ENCODE peak calls at places on chromosomes 3 and 15, in six cellular contexts. One of them, this sample, is unnamed.

GRCh38 chr3:103965764-103966163 is 1400.9 kb upstream of the ALCAM start:
- DNase-seq in tibial nerve: no peak
- DNase-seq in NCI-H345: no peak
- DNase-seq in AG08396: no peak
- DNase-seq in NCI-H1417: no peak
- DNase-seq in neural crest cell: no peak
- DNase-seq in this sample: no peak

GRCh38 chr3:104911376-104911775 is 455.3 kb upstream of the ALCAM start:
- DNase-seq in tibial nerve: no peak
- DNase-seq in NCI-H345: no peak
- DNase-seq in AG08396: no peak
- DNase-seq in NCI-H1417: no peak
- DNase-seq in neural crest cell: no peak
- DNase-seq in this sample: no peak

GRCh38 chr15:67803996-67804843 is 21.1 kb upstream of the SKOR1 start:
- DNase-seq in tibial nerve: no peak
- DNase-seq in NCI-H345: no peak
- DNase-seq in AG08396: no peak
- DNase-seq in NCI-H1417: no peak
- DNase-seq in neural crest cell: no peak
- DNase-seq in this sample: no peak

GRCh38 chr3:69791111-69791510 is 51.8 kb downstream of the MITF start:
- DNase-seq in tibial nerve: peak
- DNase-seq in NCI-H345: no peak
- DNase-seq in AG08396: peak
- DNase-seq in NCI-H1417: no peak
- DNase-seq in neural crest cell: no peak
- DNase-seq in this sample: no peak

GRCh38 chr3:126896941-126897340 is 86.0 kb upstream of the PLXNA1 start:
- DNase-seq in tibial nerve: no peak
- DNase-seq in NCI-H345: no peak
- DNase-seq in AG08396: no peak
- DNase-seq in NCI-H1417: no peak
- DNase-seq in neural crest cell: no peak
- DNase-seq in this sample: no peak

GRCh38 chr15:101070502-101071273 is 151.5 kb downstream of the LRRK1 start:
- DNase-seq in tibial nerve: no peak
- DNase-seq in NCI-H345: no peak
- DNase-seq in AG08396: peak
- DNase-seq in NCI-H1417: no peak
- DNase-seq in neural crest cell: no peak
- DNase-seq in this sample: no peak

GRCh38 chr3:40899286-40899712 is 300.0 kb upstream of the CTNNB1 start:
- DNase-seq in tibial nerve: no peak
- DNase-seq in NCI-H345: no peak
- DNase-seq in AG08396: no peak
- DNase-seq in NCI-H1417: no peak
- DNase-seq in neural crest cell: no peak
- DNase-seq in this sample: no peak

GRCh38 chr15:99454107-99454809 is 111.5 kb upstream of the MEF2A start:
- DNase-seq in tibial nerve: no peak
- DNase-seq in NCI-H345: no peak
- DNase-seq in AG08396: no peak
- DNase-seq in NCI-H1417: no peak
- DNase-seq in neural crest cell: no peak
- DNase-seq in this sample: no peak

GRCh38 chr3:180871901-180872300 is 40.6 kb upstream of the FXR1 start:
- DNase-seq in tibial nerve: no peak
- DNase-seq in NCI-H345: no peak
- DNase-seq in AG08396: no peak
- DNase-seq in NCI-H1417: no peak
- DNase-seq in neural crest cell: no peak
- DNase-seq in this sample: no peak

GRCh38 chr3:23785882-23786281 is 19.9 kb upstream of the UBE2E1 start:
- DNase-seq in tibial nerve: no peak
- DNase-seq in NCI-H345: no peak
- DNase-seq in AG08396: no peak
- DNase-seq in NCI-H1417: no peak
- DNase-seq in neural crest cell: no peak
- DNase-seq in this sample: no peak

GRCh38 chr3:6421666-6422065 is 439.2 kb upstream of the GRM7 start:
- DNase-seq in tibial nerve: no peak
- DNase-seq in NCI-H345: no peak
- DNase-seq in AG08396: no peak
- DNase-seq in NCI-H1417: no peak
- DNase-seq in neural crest cell: no peak
- DNase-seq in this sample: no peak

GRCh38 chr3:77329161-77329560 is 289.3 kb downstream of the ROBO2 start:
- DNase-seq in tibial nerve: no peak
- DNase-seq in NCI-H345: no peak
- DNase-seq in AG08396: no peak
- DNase-seq in NCI-H1417: no peak
- DNase-seq in neural crest cell: no peak
- DNase-seq in this sample: no peak

GRCh38 chr3:43014990-43015389 is 35.9 kb downstream of the GASK1A start:
- DNase-seq in tibial nerve: no peak
- DNase-seq in NCI-H345: no peak
- DNase-seq in AG08396: no peak
- DNase-seq in NCI-H1417: no peak
- DNase-seq in neural crest cell: no peak
- DNase-seq in this sample: no peak

GRCh38 chr3:171383206-171384018 is 76.8 kb downstream of the TNIK start:
- DNase-seq in tibial nerve: no peak
- DNase-seq in NCI-H345: no peak
- DNase-seq in AG08396: peak
- DNase-seq in NCI-H1417: no peak
- DNase-seq in neural crest cell: peak
- DNase-seq in this sample: no peak

GRCh38 chr3:105334138-105334882 is 32.4 kb upstream of the ALCAM start:
- DNase-seq in tibial nerve: no peak
- DNase-seq in NCI-H345: no peak
- DNase-seq in AG08396: peak
- DNase-seq in NCI-H1417: no peak
- DNase-seq in neural crest cell: no peak
- DNase-seq in this sample: no peak

GRCh38 chr3:47005212-47006144 is 26.0 kb downstream of the NBEAL2 start:
- DNase-seq in tibial nerve: no peak
- DNase-seq in NCI-H345: no peak
- DNase-seq in AG08396: no peak
- DNase-seq in NCI-H1417: no peak
- DNase-seq in neural crest cell: no peak
- DNase-seq in this sample: no peak

GRCh38 chr15:26772588-26773484 is at the start of gene GABRB3:
- DNase-seq in tibial nerve: no peak
- DNase-seq in NCI-H345: peak
- DNase-seq in AG08396: peak
- DNase-seq in NCI-H1417: no peak
- DNase-seq in neural crest cell: peak
- DNase-seq in this sample: peak

GRCh38 chr3:148075829-148076716 is 621.6 kb upstream of the AGTR1 start:
- DNase-seq in tibial nerve: no peak
- DNase-seq in NCI-H345: peak
- DNase-seq in AG08396: peak
- DNase-seq in NCI-H1417: no peak
- DNase-seq in neural crest cell: no peak
- DNase-seq in this sample: no peak

GRCh38 chr15:43550527-43551363 is 33.3 kb downstream of the MAP1A start:
- DNase-seq in tibial nerve: no peak
- DNase-seq in NCI-H345: no peak
- DNase-seq in AG08396: no peak
- DNase-seq in NCI-H1417: no peak
- DNase-seq in neural crest cell: no peak
- DNase-seq in this sample: no peak

GRCh38 chr3:171198781-171199472 is 172.4 kb upstream of the SLC2A2 start:
- DNase-seq in tibial nerve: no peak
- DNase-seq in NCI-H345: no peak
- DNase-seq in AG08396: no peak
- DNase-seq in NCI-H1417: no peak
- DNase-seq in neural crest cell: no peak
- DNase-seq in this sample: no peak

GRCh38 chr3:17894434-17895060 is 152.1 kb upstream of the TBC1D5 start:
- DNase-seq in tibial nerve: no peak
- DNase-seq in NCI-H345: no peak
- DNase-seq in AG08396: peak
- DNase-seq in NCI-H1417: peak
- DNase-seq in neural crest cell: peak
- DNase-seq in this sample: no peak

GRCh38 chr15:45640610-45641009 is 5.8 kb downstream of the SQOR start:
- DNase-seq in tibial nerve: no peak
- DNase-seq in NCI-H345: no peak
- DNase-seq in AG08396: peak
- DNase-seq in NCI-H1417: no peak
- DNase-seq in neural crest cell: no peak
- DNase-seq in this sample: no peak

GRCh38 chr15:60384052-60384451 is 13.7 kb downstream of the ANXA2 start:
- DNase-seq in tibial nerve: no peak
- DNase-seq in NCI-H345: no peak
- DNase-seq in AG08396: no peak
- DNase-seq in NCI-H1417: no peak
- DNase-seq in neural crest cell: no peak
- DNase-seq in this sample: no peak

GRCh38 chr3:98003306-98003969 is 31.2 kb upstream of the RIOX2 start:
- DNase-seq in tibial nerve: no peak
- DNase-seq in NCI-H345: no peak
- DNase-seq in AG08396: no peak
- DNase-seq in NCI-H1417: no peak
- DNase-seq in neural crest cell: no peak
- DNase-seq in this sample: no peak

GRCh38 chr15:66939451-66940023 is 125.9 kb upstream of the SMAD3 start:
- DNase-seq in tibial nerve: no peak
- DNase-seq in NCI-H345: no peak
- DNase-seq in AG08396: no peak
- DNase-seq in NCI-H1417: no peak
- DNase-seq in neural crest cell: no peak
- DNase-seq in this sample: no peak

GRCh38 chr3:52685285-52685704 is 418 bp downstream of the PBRM1 start:
- DNase-seq in tibial nerve: peak
- DNase-seq in NCI-H345: peak
- DNase-seq in AG08396: peak
- DNase-seq in NCI-H1417: peak
- DNase-seq in neural crest cell: peak
- DNase-seq in this sample: peak

GRCh38 chr3:14768182-14768790 is 50.5 kb upstream of the FGD5 start:
- DNase-seq in tibial nerve: no peak
- DNase-seq in NCI-H345: no peak
- DNase-seq in AG08396: peak
- DNase-seq in NCI-H1417: no peak
- DNase-seq in neural crest cell: no peak
- DNase-seq in this sample: no peak

This sample was measured in NCI-H2227 treated with DMSO at 0.1 percent for 48 hours.